ENCODE peak calls at places on chromosomes 1 and 21, in eight cellular contexts. One of them, this sample, is unnamed.

GRCh38 chr1:119828266-119828665 is 17.0 kb upstream of the REG4 start:
- DNase-seq in Calu3: no peak
- DNase-seq in heart right ventricle: no peak
- DNase-seq in mesothelial cell of epicardium: no peak
- DNase-seq in RWPE1: no peak
- DNase-seq in uterus: no peak
- DNase-seq in body of pancreas: no peak
- DNase-seq in WTC11: no peak
- DNase-seq in this sample: no peak

GRCh38 chr21:35204125-35204524 is 155.0 kb upstream of the RUNX1 start:
- DNase-seq in WTC11: no peak
- DNase-seq in heart right ventricle: no peak
- DNase-seq in uterus: no peak
- DNase-seq in RWPE1: no peak
- DNase-seq in body of pancreas: no peak
- DNase-seq in mesothelial cell of epicardium: no peak
- DNase-seq in Calu3: no peak
- DNase-seq in this sample: no peak

GRCh38 chr1:109112652-109113285 is 1.1 kb upstream of the ELAPOR1 start:
- DNase-seq in heart right ventricle: peak; percentile 93
- DNase-seq in Calu3: peak; percentile 91
- DNase-seq in RWPE1: peak; percentile 83
- DNase-seq in uterus: peak; percentile 92
- DNase-seq in body of pancreas: peak; percentile 93
- DNase-seq in WTC11: peak; percentile 100
- DNase-seq in mesothelial cell of epicardium: peak; percentile 97
- DNase-seq in this sample: peak; percentile 86

GRCh38 chr1:59045636-59046035 is 251.3 kb upstream of the FGGY start:
- DNase-seq in uterus: no peak
- DNase-seq in WTC11: no peak
- DNase-seq in body of pancreas: no peak
- DNase-seq in Calu3: no peak
- DNase-seq in mesothelial cell of epicardium: no peak
- DNase-seq in RWPE1: no peak
- DNase-seq in heart right ventricle: no peak
- DNase-seq in this sample: no peak

GRCh38 chr21:38114717-38115333 is 142.0 kb upstream of the KCNJ15 start:
- DNase-seq in mesothelial cell of epicardium: no peak
- DNase-seq in uterus: no peak
- DNase-seq in WTC11: no peak
- DNase-seq in body of pancreas: no peak
- DNase-seq in RWPE1: no peak
- DNase-seq in heart right ventricle: no peak
- DNase-seq in Calu3: no peak
- DNase-seq in this sample: no peak

GRCh38 chr1:29324202-29324601 is 87.9 kb downstream of the PTPRU start:
- DNase-seq in WTC11: no peak
- DNase-seq in heart right ventricle: no peak
- DNase-seq in mesothelial cell of epicardium: no peak
- DNase-seq in Calu3: no peak
- DNase-seq in uterus: no peak
- DNase-seq in RWPE1: no peak
- DNase-seq in body of pancreas: no peak
- DNase-seq in this sample: no peak

GRCh38 chr1:99535470-99536164 is 110.3 kb upstream of the PALMD start:
- DNase-seq in heart right ventricle: peak; percentile 13
- DNase-seq in uterus: no peak
- DNase-seq in Calu3: peak; percentile 21
- DNase-seq in body of pancreas: no peak
- DNase-seq in WTC11: no peak
- DNase-seq in RWPE1: no peak
- DNase-seq in mesothelial cell of epicardium: no peak
- DNase-seq in this sample: peak; percentile 49

GRCh38 chr1:214146523-214146922 is 134.4 kb upstream of the SMYD2 start:
- DNase-seq in heart right ventricle: no peak
- DNase-seq in RWPE1: peak; percentile 44
- DNase-seq in body of pancreas: no peak
- DNase-seq in WTC11: no peak
- DNase-seq in mesothelial cell of epicardium: no peak
- DNase-seq in uterus: no peak
- DNase-seq in Calu3: peak; percentile 24
- DNase-seq in this sample: peak; percentile 50

GRCh38 chr1:17028662-17029188 is 17.0 kb upstream of the ATP13A2 start:
- DNase-seq in heart right ventricle: no peak
- DNase-seq in Calu3: no peak
- DNase-seq in body of pancreas: peak; percentile 58
- DNase-seq in WTC11: no peak
- DNase-seq in RWPE1: no peak
- DNase-seq in mesothelial cell of epicardium: no peak
- DNase-seq in uterus: no peak
- DNase-seq in this sample: no peak

GRCh38 chr1:28099050-28099769 is 10.8 kb upstream of the EYA3 start:
- DNase-seq in mesothelial cell of epicardium: no peak
- DNase-seq in body of pancreas: no peak
- DNase-seq in heart right ventricle: peak; percentile 48
- DNase-seq in WTC11: no peak
- DNase-seq in Calu3: no peak
- DNase-seq in uterus: no peak
- DNase-seq in RWPE1: no peak
- DNase-seq in this sample: no peak

GRCh38 chr1:12585536-12585935 is 32.5 kb downstream of the DHRS3 start:
- DNase-seq in uterus: no peak
- DNase-seq in WTC11: no peak
- DNase-seq in RWPE1: no peak
- DNase-seq in heart right ventricle: no peak
- DNase-seq in body of pancreas: no peak
- DNase-seq in Calu3: no peak
- DNase-seq in mesothelial cell of epicardium: no peak
- DNase-seq in this sample: no peak

GRCh38 chr1:200899015-200899386 is 4.3 kb downstream of the INAVA start:
- DNase-seq in RWPE1: no peak
- DNase-seq in body of pancreas: no peak
- DNase-seq in uterus: no peak
- DNase-seq in heart right ventricle: no peak
- DNase-seq in WTC11: no peak
- DNase-seq in mesothelial cell of epicardium: no peak
- DNase-seq in Calu3: no peak
- DNase-seq in this sample: no peak

GRCh38 chr1:9842781-9843575 is 19.2 kb upstream of the CLSTN1 start:
- DNase-seq in Calu3: no peak
- DNase-seq in WTC11: no peak
- DNase-seq in RWPE1: no peak
- DNase-seq in body of pancreas: peak; percentile 41
- DNase-seq in uterus: no peak
- DNase-seq in mesothelial cell of epicardium: no peak
- DNase-seq in heart right ventricle: no peak
- DNase-seq in this sample: peak; percentile 44

GRCh38 chr1:151010346-151010726 is 2.1 kb downstream of the PRUNE1 start:
- DNase-seq in WTC11: no peak
- DNase-seq in body of pancreas: no peak
- DNase-seq in Calu3: no peak
- DNase-seq in mesothelial cell of epicardium: no peak
- DNase-seq in uterus: no peak
- DNase-seq in RWPE1: no peak
- DNase-seq in heart right ventricle: no peak
- DNase-seq in this sample: no peak

GRCh38 chr1:151007853-151008243 is 401 bp upstream of the PRUNE1 start:
- DNase-seq in body of pancreas: no peak
- DNase-seq in heart right ventricle: no peak
- DNase-seq in uterus: no peak
- DNase-seq in WTC11: no peak
- DNase-seq in Calu3: no peak
- DNase-seq in RWPE1: no peak
- DNase-seq in mesothelial cell of epicardium: no peak
- DNase-seq in this sample: no peak

GRCh38 chr1:151009206-151009587 is 948 bp downstream of the PRUNE1 start:
- DNase-seq in body of pancreas: no peak
- DNase-seq in mesothelial cell of epicardium: no peak
- DNase-seq in WTC11: no peak
- DNase-seq in RWPE1: no peak
- DNase-seq in uterus: no peak
- DNase-seq in Calu3: no peak
- DNase-seq in heart right ventricle: no peak
- DNase-seq in this sample: no peak

GRCh38 chr1:151009674-151010345 is 1.6 kb downstream of the PRUNE1 start:
- DNase-seq in mesothelial cell of epicardium: no peak
- DNase-seq in Calu3: no peak
- DNase-seq in WTC11: no peak
- DNase-seq in heart right ventricle: no peak
- DNase-seq in body of pancreas: no peak
- DNase-seq in uterus: no peak
- DNase-seq in RWPE1: no peak
- DNase-seq in this sample: no peak

GRCh38 chr1:151008244-151009205 is at the start of gene PRUNE1:
- DNase-seq in body of pancreas: peak; percentile 98
- DNase-seq in heart right ventricle: peak; percentile 97
- DNase-seq in RWPE1: peak; percentile 99
- DNase-seq in mesothelial cell of epicardium: peak; percentile 91
- DNase-seq in Calu3: peak; percentile 99
- DNase-seq in WTC11: peak; percentile 97
- DNase-seq in uterus: peak; percentile 96
- DNase-seq in this sample: peak; percentile 97
- TF ChIP-seq CTCF in body of pancreas: no peak
- TF ChIP-seq CTCF in heart right ventricle: no peak
- TF ChIP-seq CTCF in RWPE1: no peak
- TF ChIP-seq CTCF in mesothelial cell of epicardium: no peak
- TF ChIP-seq CTCF in Calu3: no peak
- TF ChIP-seq CTCF in WTC11: no peak
- TF ChIP-seq CTCF in uterus: peak; percentile 14
- TF ChIP-seq CTCF in this sample: no peak

GRCh38 chr1:236748471-236748870 is 46.6 kb upstream of the MTR start:
- DNase-seq in Calu3: no peak
- DNase-seq in heart right ventricle: no peak
- DNase-seq in uterus: no peak
- DNase-seq in mesothelial cell of epicardium: no peak
- DNase-seq in RWPE1: no peak
- DNase-seq in body of pancreas: no peak
- DNase-seq in WTC11: no peak
- DNase-seq in this sample: peak; percentile 35
- TF ChIP-seq CTCF in Calu3: peak; percentile 44
- TF ChIP-seq CTCF in heart right ventricle: no peak
- TF ChIP-seq CTCF in uterus: no peak
- TF ChIP-seq CTCF in mesothelial cell of epicardium: peak; percentile 52
- TF ChIP-seq CTCF in RWPE1: no peak
- TF ChIP-seq CTCF in body of pancreas: no peak
- TF ChIP-seq CTCF in WTC11: no peak
- TF ChIP-seq CTCF in this sample: peak; percentile 25

GRCh38 chr1:174466607-174467006 is 18.8 kb downstream of the GPR52 start:
- DNase-seq in WTC11: no peak
- DNase-seq in body of pancreas: no peak
- DNase-seq in uterus: no peak
- DNase-seq in mesothelial cell of epicardium: no peak
- DNase-seq in heart right ventricle: no peak
- DNase-seq in Calu3: no peak
- DNase-seq in RWPE1: no peak
- DNase-seq in this sample: no peak
- TF ChIP-seq CTCF in WTC11: no peak
- TF ChIP-seq CTCF in body of pancreas: no peak
- TF ChIP-seq CTCF in uterus: no peak
- TF ChIP-seq CTCF in mesothelial cell of epicardium: no peak
- TF ChIP-seq CTCF in heart right ventricle: no peak
- TF ChIP-seq CTCF in Calu3: no peak
- TF ChIP-seq CTCF in RWPE1: no peak
- TF ChIP-seq CTCF in this sample: no peak

DNA sequence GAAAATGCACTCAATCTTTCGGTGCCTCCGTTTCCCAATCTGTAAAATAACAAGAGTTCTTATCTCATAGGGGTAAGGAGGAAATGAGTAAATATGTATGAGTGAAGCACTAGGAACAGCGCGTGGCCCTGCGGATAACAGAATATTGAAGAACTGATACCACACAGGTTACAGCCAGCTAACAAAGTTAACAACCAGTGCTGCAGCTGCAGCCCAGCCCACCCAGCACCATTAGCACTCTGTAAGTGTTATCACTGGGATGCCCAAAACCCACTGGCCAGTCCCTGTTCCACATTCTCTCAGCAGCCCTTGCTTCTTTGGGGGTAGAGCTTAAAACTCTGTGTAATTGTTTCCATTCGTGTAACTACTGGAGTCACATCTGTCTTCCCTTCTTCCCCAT is 89.5 kb downstream of the VWA5B1 start:
- DNase-seq in heart right ventricle: no peak
- DNase-seq in Calu3: no peak
- DNase-seq in WTC11: no peak
- DNase-seq in RWPE1: no peak
- DNase-seq in mesothelial cell of epicardium: no peak
- DNase-seq in body of pancreas: no peak
- DNase-seq in uterus: no peak
- DNase-seq in this sample: no peak
- TF ChIP-seq CTCF in heart right ventricle: no peak
- TF ChIP-seq CTCF in Calu3: no peak
- TF ChIP-seq CTCF in WTC11: no peak
- TF ChIP-seq CTCF in RWPE1: no peak
- TF ChIP-seq CTCF in mesothelial cell of epicardium: no peak
- TF ChIP-seq CTCF in body of pancreas: no peak
- TF ChIP-seq CTCF in uterus: no peak
- TF ChIP-seq CTCF in this sample: no peak

GRCh38 chr21:44875341-44875740 is 1.9 kb upstream of the PTTG1IP start:
- DNase-seq in body of pancreas: no peak
- DNase-seq in Calu3: no peak
- DNase-seq in mesothelial cell of epicardium: no peak
- DNase-seq in heart right ventricle: no peak
- DNase-seq in WTC11: no peak
- DNase-seq in RWPE1: no peak
- DNase-seq in uterus: no peak
- DNase-seq in this sample: peak; percentile 72
- TF ChIP-seq CTCF in body of pancreas: peak; percentile 4
- TF ChIP-seq CTCF in Calu3: no peak
- TF ChIP-seq CTCF in mesothelial cell of epicardium: no peak
- TF ChIP-seq CTCF in heart right ventricle: peak; percentile 15
- TF ChIP-seq CTCF in WTC11: no peak
- TF ChIP-seq CTCF in RWPE1: peak; percentile 47
- TF ChIP-seq CTCF in uterus: peak; percentile 20
- TF ChIP-seq CTCF in this sample: no peak

This sample was measured in MCF 10A.